ENCODE peak calls at places on chromosomes 2 and 18, in eight cellular contexts. Y is K562; Q is breast epithelium; V is neural progenitor cell; D is CD8-positive, alpha-beta T cell; F is adrenal gland; H is CD4-positive, alpha-beta memory T cell; U is adipocyte. T is an unnamed sample. For H3K4me1, the result is how much of the 10 kb centered on the place peaks cover.

GRCh38 chr2:239639366-239640185 is 238.8 kb upstream of the HDAC4 start:
- DNase-seq in Y (no peak), Q (no peak), V (no peak), D (peak), F (no peak), H (no peak), U (no peak), T (no peak)

GRCh38 chr2:9752441-9753275 is 90.6 kb upstream of the TAF1B start:
- DNase-seq in Y (peak), Q (no peak), V (no peak), D (peak), F (no peak), H (peak), U (peak), T (no peak)

GRCh38 chr2:42342061-42342794 is 18.8 kb downstream of the COX7A2L start:
- DNase-seq in Y (no peak), Q (peak), V (no peak), D (no peak), F (peak), H (no peak), U (peak), T (no peak)

GRCh38 chr2:98716786-98717185 is 14.1 kb downstream of the MGAT4A start:
- DNase-seq in Y (no peak), Q (no peak), V (no peak), D (no peak), F (no peak), H (peak), U (no peak), T (no peak)

GRCh38 chr2:121748202-121748601 is 7.2 kb upstream of the TSN start:
- DNase-seq in Y (no peak), Q (no peak), V (peak), D (no peak), F (no peak), H (no peak), U (peak), T (no peak)

GRCh38 chr2:31241625-31242270 is 7.8 kb downstream of the EHD3 start:
- DNase-seq in Y (no peak), Q (no peak), V (no peak), D (peak), F (no peak), H (no peak), U (no peak), T (no peak)

GRCh38 chr18:50786851-50787250 is 33.0 kb downstream of the MRO start:
- DNase-seq in Y (no peak), Q (no peak), V (no peak), D (no peak), F (no peak), H (no peak), U (no peak), T (no peak)

GRCh38 chr2:227106845-227107759 is 56.9 kb downstream of the COL4A4 start:
- DNase-seq in Y (no peak), Q (no peak), V (peak), D (no peak), F (no peak), H (no peak), U (peak), T (no peak)

GRCh38 chr18:49949991-49950395 is 136.7 kb upstream of the ACAA2 start:
- DNase-seq in Y (no peak), Q (no peak), V (no peak), D (peak), F (no peak), H (no peak), U (no peak), T (no peak)

GRCh38 chr2:15943378-15943851 is 3.1 kb downstream of the MYCN start:
- DNase-seq in Y (peak), Q (no peak), V (peak), D (no peak), F (peak), H (no peak), U (no peak), T (no peak)

GRCh38 chr2:15941483-15941853 is 1.1 kb downstream of the MYCN start:
- DNase-seq in Y (no peak), Q (no peak), V (peak), D (no peak), F (no peak), H (no peak), U (no peak), T (no peak)

GRCh38 chr2:15940661-15941482 is 522 bp downstream of the MYCN start:
- DNase-seq in Y (no peak), Q (no peak), V (peak), D (no peak), F (no peak), H (no peak), U (no peak), T (no peak)

GRCh38 chr2:15942711-15943345 is 2.5 kb downstream of the MYCN start:
- DNase-seq in Y (no peak), Q (no peak), V (peak), D (no peak), F (no peak), H (no peak), U (no peak), T (no peak)

GRCh38 chr2:15941970-15942710 is 1.8 kb downstream of the MYCN start:
- DNase-seq in Y (no peak), Q (no peak), V (peak), D (no peak), F (no peak), H (no peak), U (peak), T (peak)
- H3K4me3 ChIP-seq in Y (no peak), Q (peak), V (peak), D (peak), F (no peak), H (no peak), U (peak), T (peak)

GRCh38 chr2:105378921-105379383 is 19.9 kb downstream of the FHL2 start:
- DNase-seq in Y (no peak), Q (no peak), V (no peak), D (no peak), F (no peak), H (no peak), U (no peak), T (no peak)

GRCh38 chr2:105379741-105380186 is 19.1 kb downstream of the FHL2 start:
- DNase-seq in Y (no peak), Q (no peak), V (no peak), D (no peak), F (no peak), H (no peak), U (no peak), T (no peak)

GRCh38 chr2:105376789-105377231 is 22.0 kb downstream of the FHL2 start:
- DNase-seq in Y (no peak), Q (no peak), V (no peak), D (no peak), F (no peak), H (no peak), U (peak), T (no peak)

GRCh38 chr2:105377871-105378270 is 21.0 kb downstream of the FHL2 start:
- DNase-seq in Y (no peak), Q (no peak), V (no peak), D (no peak), F (no peak), H (no peak), U (no peak), T (no peak)

DNA sequence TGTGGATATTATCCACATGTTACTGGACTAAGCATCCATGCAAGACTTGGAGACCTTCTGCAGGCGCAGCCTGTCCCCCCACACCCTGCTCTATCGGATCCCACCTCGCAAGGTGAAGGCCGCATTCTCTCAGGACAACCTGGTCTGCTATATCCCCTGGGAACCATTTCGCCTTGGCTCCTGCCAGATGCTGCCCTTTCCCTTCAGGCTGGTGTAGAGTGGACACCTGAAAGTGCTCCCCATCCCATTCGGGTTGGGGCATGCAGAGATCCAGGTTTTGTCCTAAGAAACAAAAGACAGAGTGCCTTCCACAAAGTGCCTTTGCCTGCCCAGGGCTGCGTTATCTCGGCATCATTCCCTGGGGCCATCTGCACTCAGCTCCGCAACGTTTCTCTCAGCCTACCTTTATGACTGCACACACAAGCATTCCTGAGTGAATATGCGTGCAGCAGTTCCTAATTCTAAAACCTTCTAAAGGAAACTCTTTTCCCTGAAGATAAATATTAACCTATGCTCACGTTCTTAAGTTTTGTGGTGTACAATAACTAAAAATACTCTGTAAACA is 20.5 kb downstream of the FHL2 start:
- DNase-seq in Y (no peak), Q (no peak), V (no peak), D (no peak), F (no peak), H (no peak), U (no peak), T (no peak)
- H3K4me1 ChIP-seq in Y (under half), Q (under half), V (under half), D (under half), F (half or more), H (under half), U (half or more), T (under half)

DNA sequence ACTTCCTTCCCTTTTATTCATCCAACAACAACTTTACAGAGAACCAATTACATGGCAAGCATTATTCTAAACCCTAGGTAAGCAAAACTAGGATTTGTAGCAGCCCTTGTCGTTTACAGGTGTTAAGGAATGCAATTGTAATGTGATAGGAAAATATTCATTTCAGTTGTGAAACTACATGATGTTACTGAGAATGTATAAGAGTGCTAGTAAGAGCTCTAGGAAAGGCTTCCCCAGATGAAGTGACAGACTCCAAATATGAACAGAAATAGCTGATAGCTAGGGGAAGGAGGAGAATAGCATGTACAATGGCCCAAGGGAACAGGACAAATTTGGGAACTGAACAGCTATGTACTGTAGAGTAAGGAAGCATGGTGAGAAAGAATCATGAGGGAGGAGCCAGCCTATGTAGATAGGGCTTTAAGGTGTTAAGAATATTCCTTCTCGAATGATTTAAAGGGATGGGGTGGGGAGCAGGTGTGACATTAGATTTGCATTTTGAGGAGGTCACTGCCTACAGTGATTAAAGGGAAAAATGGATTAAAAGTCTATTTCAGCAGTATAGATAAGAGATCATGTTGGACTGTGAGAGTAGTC is 31.7 kb downstream of the RPE start:
- DNase-seq in Y (no peak), Q (no peak), V (no peak), D (no peak), F (no peak), H (no peak), U (no peak), T (no peak)
- H3K4me3 ChIP-seq in Y (no peak), Q (no peak), V (no peak), D (no peak), F (no peak), H (no peak), U (no peak), T (no peak)

GRCh38 chr18:58208207-58208944 is 164.3 kb downstream of the NEDD4L start:
- DNase-seq in Y (no peak), Q (no peak), V (no peak), D (no peak), F (peak), H (no peak), U (no peak), T (no peak)
- H3K4me1 ChIP-seq in Y (under half), Q (under half), V (under half), D (under half), F (under half), H (under half), U (under half), T (under half)

T was measured in naive thymus-derived CD4-positive, alpha-beta T cell.